ENCODE peak calls at places on chromosomes 12 and 14, in ten cellular contexts. X is GM20000, L is mesothelial cell of epicardium, K is IMR-90, V is DND-41, U is progenitor cell of endocrine pancreas, Z is GM23338, A is A549, D is cardiac muscle cell, I is lung. Y is an unnamed sample.

GRCh38 chr12:11756022-11756421 is 106.5 kb downstream of the ETV6 start:
- DNase-seq in X (no peak), L (no peak), K (no peak), V (no peak), U (no peak), Z (no peak), A (no peak), D (no peak), I (no peak), Y (no peak)

GRCh38 chr12:31768046-31768445 is 39.2 kb upstream of the AMN1 start:
- DNase-seq in X (no peak), L (no peak), K (no peak), V (peak), U (no peak), Z (no peak), A (no peak), D (no peak), I (no peak), Y (no peak)

GRCh38 chr12:47818382-47818700 is 1.4 kb downstream of the HDAC7 start:
- DNase-seq in X (no peak), L (no peak), K (peak), V (no peak), U (no peak), Z (peak), A (no peak), D (no peak), I (no peak), Y (no peak)

GRCh38 chr14:30657606-30658163 is 35.6 kb downstream of the SCFD1 start:
- DNase-seq in X (no peak), L (no peak), K (peak), V (no peak), U (no peak), Z (peak), A (peak), D (no peak), I (no peak), Y (no peak)

GRCh38 chr14:39015360-39015961 is 87.6 kb downstream of the SEC23A start:
- DNase-seq in X (peak), L (no peak), K (peak), V (peak), U (no peak), Z (peak), A (peak), D (peak), I (no peak), Y (no peak)

GRCh38 chr14:58954052-58954451 is 234.4 kb upstream of the DAAM1 start:
- DNase-seq in X (no peak), L (no peak), K (no peak), V (no peak), U (no peak), Z (no peak), A (no peak), D (no peak), I (no peak), Y (no peak)

GRCh38 chr12:70246580-70246979 is 3.3 kb downstream of the CNOT2 start:
- DNase-seq in X (no peak), L (no peak), K (peak), V (no peak), U (no peak), Z (no peak), A (no peak), D (no peak), I (no peak), Y (no peak)

GRCh38 chr12:89768586-89769482 is 60.2 kb upstream of the ATP2B1 start:
- DNase-seq in X (no peak), L (no peak), K (peak), V (no peak), U (no peak), Z (no peak), A (peak), D (no peak), I (no peak), Y (no peak)

GRCh38 chr14:104732931-104733681 is 9.1 kb downstream of the ADSS1 start:
- DNase-seq in X (no peak), L (no peak), K (no peak), V (no peak), U (no peak), Z (no peak), A (peak), D (no peak), I (no peak), Y (no peak)

GRCh38 chr12:108854055-108854452 is 3.3 kb downstream of the SSH1 start:
- DNase-seq in X (no peak), L (no peak), K (peak), V (no peak), U (no peak), Z (no peak), A (peak), D (no peak), I (no peak), Y (no peak)

GRCh38 chr14:43308411-43308810 is 1198.7 kb downstream of the FSCB start:
- DNase-seq in X (no peak), L (no peak), K (no peak), V (no peak), U (no peak), Z (no peak), A (no peak), D (no peak), I (no peak), Y (no peak)

GRCh38 chr14:68460541-68460940 is 332.3 kb downstream of the ZFP36L1 start:
- DNase-seq in X (no peak), L (no peak), K (no peak), V (no peak), U (no peak), Z (no peak), A (no peak), D (no peak), I (no peak), Y (no peak)

GRCh38 chr14:76426161-76426696 is 50.3 kb downstream of the ESRRB start:
- DNase-seq in X (no peak), L (no peak), K (no peak), V (no peak), U (no peak), Z (no peak), A (no peak), D (no peak), I (no peak), Y (no peak)

GRCh38 chr14:95498622-95499353 is 17.7 kb downstream of the SYNE3 start:
- DNase-seq in X (no peak), L (no peak), K (peak), V (no peak), U (no peak), Z (no peak), A (no peak), D (no peak), I (no peak), Y (no peak)

GRCh38 chr12:28316067-28316466 is 125.8 kb downstream of the CCDC91 start:
- DNase-seq in X (no peak), L (no peak), K (no peak), V (no peak), U (no peak), Z (no peak), A (peak), D (no peak), I (no peak), Y (no peak)

GRCh38 chr12:119181944-119182343 is 3.2 kb downstream of the HSPB8 start:
- DNase-seq in X (no peak), L (no peak), K (no peak), V (no peak), U (no peak), Z (no peak), A (no peak), D (no peak), I (no peak), Y (no peak)

GRCh38 chr14:61598980-61599379 is 96.3 kb upstream of the HIF1A start:
- DNase-seq in X (no peak), L (no peak), K (no peak), V (no peak), U (no peak), Z (no peak), A (no peak), D (peak), I (no peak), Y (no peak)

GRCh38 chr14:72430457-72430856 is 463.4 kb downstream of the DPF3 start:
- DNase-seq in X (no peak), L (no peak), K (no peak), V (peak), U (no peak), Z (no peak), A (no peak), D (no peak), I (no peak), Y (no peak)

GRCh38 chr12:109139791-109140190 is 23.4 kb downstream of the ACACB start:
- DNase-seq in X (no peak), L (no peak), K (no peak), V (no peak), U (no peak), Z (no peak), A (no peak), D (no peak), I (no peak), Y (no peak)

GRCh38 chr12:89492883-89493282 is 31.7 kb downstream of the GALNT4 start:
- DNase-seq in X (no peak), L (no peak), K (no peak), V (no peak), U (no peak), Z (no peak), A (no peak), D (peak), I (no peak), Y (no peak)

GRCh38 chr14:44165286-44165685 is 341.8 kb downstream of the FSCB start:
- DNase-seq in X (no peak), L (no peak), K (no peak), V (no peak), U (no peak), Z (no peak), A (no peak), D (no peak), I (no peak), Y (no peak)

GRCh38 chr14:38238881-38239280 is 17.0 kb downstream of the CLEC14A start:
- DNase-seq in X (no peak), L (no peak), K (no peak), V (no peak), U (no peak), Z (no peak), A (no peak), D (no peak), I (no peak), Y (no peak)

DNA sequence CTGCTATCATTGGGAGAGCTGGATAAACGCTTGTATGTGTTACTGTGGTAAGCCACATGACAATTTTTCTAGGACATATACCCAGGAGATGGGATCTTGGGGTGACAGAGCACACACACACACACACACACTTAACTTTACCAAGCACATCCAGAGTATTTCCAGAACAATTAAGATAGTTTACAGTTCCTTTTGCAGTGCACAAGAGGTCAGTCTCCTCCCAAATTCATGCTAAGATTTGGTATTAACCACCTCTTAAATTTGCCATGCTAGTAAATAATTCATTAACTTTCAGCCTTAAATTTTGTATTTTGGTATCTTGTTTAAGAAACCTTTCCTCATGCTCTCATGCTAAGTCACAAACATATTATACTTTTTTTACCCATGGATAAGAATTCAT is 33.9 kb upstream of the LIMA1 start:
- DNase-seq in X (no peak), L (no peak), K (no peak), V (no peak), U (no peak), Z (no peak), A (peak), D (no peak), I (no peak), Y (no peak)
- TF ChIP-seq CTCF in X (no peak), L (no peak), K (no peak), V (no peak), U (no peak), Z (no peak), A (no peak), D (no peak), I (no peak), Y (no peak)

GRCh38 chr12:117590999-117591398 is 229.6 kb upstream of the NOS1 start:
- DNase-seq in X (no peak), L (no peak), K (no peak), V (no peak), U (no peak), Z (peak), A (no peak), D (no peak), I (no peak), Y (no peak)

GRCh38 chr12:117583092-117583491 is 221.7 kb upstream of the NOS1 start:
- DNase-seq in X (no peak), L (no peak), K (no peak), V (no peak), U (no peak), Z (no peak), A (no peak), D (no peak), I (no peak), Y (no peak)

GRCh38 chr12:117590386-117590785 is 229.0 kb upstream of the NOS1 start:
- DNase-seq in X (no peak), L (no peak), K (no peak), V (no peak), U (no peak), Z (no peak), A (no peak), D (no peak), I (no peak), Y (no peak)

GRCh38 chr12:117583677-117584076 is 222.3 kb upstream of the NOS1 start:
- DNase-seq in X (no peak), L (no peak), K (no peak), V (no peak), U (no peak), Z (peak), A (no peak), D (no peak), I (no peak), Y (no peak)

GRCh38 chr12:117587646-117588287 is 226.3 kb upstream of the NOS1 start:
- DNase-seq in X (peak), L (peak), K (no peak), V (peak), U (peak), Z (peak), A (peak), D (peak), I (peak), Y (peak)
- TF ChIP-seq CTCF in X (peak), L (peak), K (peak), V (peak), U (peak), Z (peak), A (peak), D (peak), I (peak), Y (peak)

GRCh38 chr12:93603762-93604161 is 31.3 kb downstream of the SOCS2 start:
- DNase-seq in X (no peak), L (no peak), K (no peak), V (no peak), U (no peak), Z (no peak), A (no peak), D (no peak), I (no peak), Y (no peak)
- TF ChIP-seq CTCF in X (no peak), L (no peak), K (no peak), V (no peak), U (no peak), Z (no peak), A (no peak), D (no peak), I (no peak), Y (no peak)

GRCh38 chr12:130571089-130571488 is 145.0 kb downstream of the RIMBP2 start:
- DNase-seq in X (no peak), L (no peak), K (no peak), V (peak), U (no peak), Z (no peak), A (no peak), D (no peak), I (no peak), Y (no peak)
- TF ChIP-seq CTCF in X (no peak), L (no peak), K (no peak), V (peak), U (no peak), Z (no peak), A (no peak), D (no peak), I (no peak), Y (no peak)

DNA sequence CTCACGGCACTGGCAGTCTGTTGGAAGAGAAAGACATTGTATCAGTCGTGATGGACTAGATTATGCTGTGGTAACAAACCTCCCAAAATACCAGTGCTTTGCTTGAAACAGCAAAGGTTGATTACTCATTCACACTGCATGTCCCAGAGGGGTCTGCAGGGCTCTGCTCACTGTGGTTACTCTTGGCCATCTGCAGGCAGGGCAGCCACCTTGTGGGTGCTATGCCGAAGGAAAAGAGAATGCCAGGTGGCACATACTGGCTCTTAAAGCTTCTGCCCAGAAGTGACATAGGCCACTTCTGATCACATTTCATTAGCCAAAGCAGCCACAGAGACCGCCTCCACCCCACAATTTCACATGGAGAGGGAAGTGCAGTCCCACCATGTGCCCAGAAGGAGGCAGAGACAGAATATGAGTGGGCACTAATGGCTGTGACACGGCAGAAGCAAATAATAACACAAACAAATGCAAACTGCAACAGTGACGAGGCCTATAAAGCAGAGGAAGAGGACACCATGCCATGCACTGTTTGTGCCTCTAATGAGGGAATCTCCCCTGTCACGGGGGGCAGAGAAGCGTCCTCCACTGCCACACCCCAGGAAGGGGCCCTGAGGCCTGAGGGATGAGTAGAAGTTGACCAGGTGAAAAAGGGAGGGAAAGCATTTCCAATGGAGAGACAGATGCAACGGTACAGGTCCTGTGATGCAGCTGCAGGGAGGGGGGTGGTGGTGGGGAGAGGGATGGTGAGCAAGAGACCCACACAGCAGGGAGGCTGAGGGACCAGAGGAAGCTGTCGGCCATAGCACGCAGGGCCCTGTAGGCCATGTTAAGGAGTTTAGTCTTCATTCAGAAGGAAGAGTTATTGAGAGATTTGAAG is 51.7 kb upstream of the KICS2 start:
- DNase-seq in X (peak), L (no peak), K (no peak), V (peak), U (no peak), Z (peak), A (peak), D (no peak), I (no peak), Y (peak)
- TF ChIP-seq CTCF in X (peak), L (no peak), K (peak), V (peak), U (peak), Z (peak), A (no peak), D (peak), I (no peak), Y (peak)

GRCh38 chr12:43937947-43938346 is 102.1 kb downstream of the TMEM117 start:
- DNase-seq in X (no peak), L (no peak), K (peak), V (no peak), U (no peak), Z (peak), A (peak), D (peak), I (no peak), Y (no peak)
- TF ChIP-seq CTCF in X (no peak), L (peak), K (peak), V (no peak), U (peak), Z (peak), A (no peak), D (peak), I (no peak), Y (peak)

DNA sequence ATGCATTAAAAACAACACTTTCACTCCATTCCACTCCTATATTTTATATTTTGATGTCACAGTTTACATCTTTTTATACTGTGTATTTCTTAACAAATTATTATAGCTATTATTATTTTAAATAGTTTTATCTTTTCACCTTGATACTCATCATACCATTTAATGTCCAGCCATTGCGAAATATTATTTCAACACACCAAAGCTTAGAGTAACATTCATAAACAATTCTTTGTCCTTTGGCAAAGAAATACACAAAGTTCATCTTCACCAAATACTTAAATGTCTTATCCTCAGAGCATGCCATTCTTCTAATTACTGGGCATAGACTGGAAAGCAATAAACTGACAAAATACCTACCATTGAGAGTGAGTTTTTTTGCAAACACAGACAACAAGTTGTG is 1963.4 kb upstream of the FLRT2 start:
- DNase-seq in X (no peak), L (no peak), K (peak), V (no peak), U (no peak), Z (no peak), A (no peak), D (no peak), I (no peak), Y (no peak)
- TF ChIP-seq CTCF in X (no peak), L (no peak), K (no peak), V (no peak), U (no peak), Z (no peak), A (no peak), D (no peak), I (no peak), Y (no peak)